ENCODE peak calls at places on chromosomes 3 and 15, in nine cellular contexts. One of them, this sample, is unnamed.

GRCh38 chr15:57031082-57031481 is 112.6 kb downstream of the TCF12 start:
- DNase-seq in activated gamma-delta T cell treated with Interleukin-2 at 50 U/mL for 16 hours: no peak
- DNase-seq in germinal center: no peak
- DNase-seq in NCI-H187 treated with DMSO at 0.1 percent for 48 hours: no peak
- DNase-seq in WTC11: no peak
- DNase-seq in memory B cell: no peak
- DNase-seq in stimulated activated naive B cell treated with anti-CD40 and anti-IgM and Interleukin-4, amounts not matched to agents 10 μg/mL and 1 μg/mL and 100 μg/mL, for 72 hours: no peak
- DNase-seq in hepatic stellate cell: no peak
- DNase-seq in RPMI8226: no peak
- DNase-seq in this sample: no peak

GRCh38 chr3:63818282-63819150 is 583 bp upstream of the C3orf49 start:
- DNase-seq in activated gamma-delta T cell treated with Interleukin-2 at 50 U/mL for 16 hours: peak; percentile 56
- DNase-seq in germinal center: peak; percentile 38
- DNase-seq in NCI-H187 treated with DMSO at 0.1 percent for 48 hours: peak; percentile 6
- DNase-seq in WTC11: peak; percentile 72
- DNase-seq in memory B cell: peak; percentile 52
- DNase-seq in stimulated activated naive B cell treated with anti-CD40 and anti-IgM and Interleukin-4, amounts not matched to agents 10 μg/mL and 1 μg/mL and 100 μg/mL, for 72 hours: peak; percentile 17
- DNase-seq in hepatic stellate cell: peak; percentile 24
- DNase-seq in RPMI8226: peak; percentile 68
- DNase-seq in this sample: peak; percentile 37

GRCh38 chr15:31439328-31439727 is 112.7 kb downstream of the KLF13 start:
- DNase-seq in activated gamma-delta T cell treated with Interleukin-2 at 50 U/mL for 16 hours: no peak
- DNase-seq in germinal center: no peak
- DNase-seq in NCI-H187 treated with DMSO at 0.1 percent for 48 hours: no peak
- DNase-seq in WTC11: peak; percentile 48
- DNase-seq in memory B cell: no peak
- DNase-seq in stimulated activated naive B cell treated with anti-CD40 and anti-IgM and Interleukin-4, amounts not matched to agents 10 μg/mL and 1 μg/mL and 100 μg/mL, for 72 hours: no peak
- DNase-seq in hepatic stellate cell: no peak
- DNase-seq in RPMI8226: peak; percentile 27
- DNase-seq in this sample: no peak

GRCh38 chr15:69810441-69811071 is 287.2 kb downstream of the TLE3 start:
- DNase-seq in activated gamma-delta T cell treated with Interleukin-2 at 50 U/mL for 16 hours: no peak
- DNase-seq in germinal center: no peak
- DNase-seq in NCI-H187 treated with DMSO at 0.1 percent for 48 hours: no peak
- DNase-seq in WTC11: no peak
- DNase-seq in memory B cell: no peak
- DNase-seq in stimulated activated naive B cell treated with anti-CD40 and anti-IgM and Interleukin-4, amounts not matched to agents 10 μg/mL and 1 μg/mL and 100 μg/mL, for 72 hours: no peak
- DNase-seq in hepatic stellate cell: no peak
- DNase-seq in RPMI8226: peak; percentile 56
- DNase-seq in this sample: no peak

GRCh38 chr3:45642731-45643152 is 46.5 kb upstream of the SACM1L start:
- DNase-seq in activated gamma-delta T cell treated with Interleukin-2 at 50 U/mL for 16 hours: no peak
- DNase-seq in germinal center: no peak
- DNase-seq in NCI-H187 treated with DMSO at 0.1 percent for 48 hours: no peak
- DNase-seq in WTC11: no peak
- DNase-seq in memory B cell: no peak
- DNase-seq in stimulated activated naive B cell treated with anti-CD40 and anti-IgM and Interleukin-4, amounts not matched to agents 10 μg/mL and 1 μg/mL and 100 μg/mL, for 72 hours: no peak
- DNase-seq in hepatic stellate cell: no peak
- DNase-seq in RPMI8226: no peak
- DNase-seq in this sample: no peak

GRCh38 chr3:16309558-16309957 is 44.5 kb downstream of the OXNAD1 start:
- DNase-seq in activated gamma-delta T cell treated with Interleukin-2 at 50 U/mL for 16 hours: peak; percentile 47
- DNase-seq in germinal center: no peak
- DNase-seq in NCI-H187 treated with DMSO at 0.1 percent for 48 hours: no peak
- DNase-seq in WTC11: no peak
- DNase-seq in memory B cell: no peak
- DNase-seq in stimulated activated naive B cell treated with anti-CD40 and anti-IgM and Interleukin-4, amounts not matched to agents 10 μg/mL and 1 μg/mL and 100 μg/mL, for 72 hours: no peak
- DNase-seq in hepatic stellate cell: no peak
- DNase-seq in RPMI8226: no peak
- DNase-seq in this sample: peak; percentile 25

GRCh38 chr15:34126522-34126921 is 24.6 kb downstream of the PGBD4 start:
- DNase-seq in activated gamma-delta T cell treated with Interleukin-2 at 50 U/mL for 16 hours: no peak
- DNase-seq in germinal center: no peak
- DNase-seq in NCI-H187 treated with DMSO at 0.1 percent for 48 hours: no peak
- DNase-seq in WTC11: no peak
- DNase-seq in memory B cell: no peak
- DNase-seq in stimulated activated naive B cell treated with anti-CD40 and anti-IgM and Interleukin-4, amounts not matched to agents 10 μg/mL and 1 μg/mL and 100 μg/mL, for 72 hours: no peak
- DNase-seq in hepatic stellate cell: no peak
- DNase-seq in RPMI8226: no peak
- DNase-seq in this sample: no peak

GRCh38 chr3:184380210-184380626 is 364 bp downstream of the CHRD start:
- DNase-seq in activated gamma-delta T cell treated with Interleukin-2 at 50 U/mL for 16 hours: no peak
- DNase-seq in germinal center: peak; percentile 31
- DNase-seq in NCI-H187 treated with DMSO at 0.1 percent for 48 hours: no peak
- DNase-seq in WTC11: peak; percentile 74
- DNase-seq in memory B cell: no peak
- DNase-seq in stimulated activated naive B cell treated with anti-CD40 and anti-IgM and Interleukin-4, amounts not matched to agents 10 μg/mL and 1 μg/mL and 100 μg/mL, for 72 hours: no peak
- DNase-seq in hepatic stellate cell: peak; percentile 82
- DNase-seq in RPMI8226: peak; percentile 55
- DNase-seq in this sample: no peak

GRCh38 chr3:194964809-194965208 is 279.1 kb downstream of the FAM43A start:
- DNase-seq in activated gamma-delta T cell treated with Interleukin-2 at 50 U/mL for 16 hours: no peak
- DNase-seq in germinal center: no peak
- DNase-seq in NCI-H187 treated with DMSO at 0.1 percent for 48 hours: no peak
- DNase-seq in WTC11: no peak
- DNase-seq in memory B cell: no peak
- DNase-seq in stimulated activated naive B cell treated with anti-CD40 and anti-IgM and Interleukin-4, amounts not matched to agents 10 μg/mL and 1 μg/mL and 100 μg/mL, for 72 hours: no peak
- DNase-seq in hepatic stellate cell: no peak
- DNase-seq in RPMI8226: no peak
- DNase-seq in this sample: no peak

GRCh38 chr15:43769584-43770228 is 7.1 kb downstream of the ELL3 start:
- DNase-seq in activated gamma-delta T cell treated with Interleukin-2 at 50 U/mL for 16 hours: peak; percentile 53
- DNase-seq in germinal center: peak; percentile 47
- DNase-seq in NCI-H187 treated with DMSO at 0.1 percent for 48 hours: no peak
- DNase-seq in WTC11: peak; percentile 78
- DNase-seq in memory B cell: peak; percentile 58
- DNase-seq in stimulated activated naive B cell treated with anti-CD40 and anti-IgM and Interleukin-4, amounts not matched to agents 10 μg/mL and 1 μg/mL and 100 μg/mL, for 72 hours: peak; percentile 21
- DNase-seq in hepatic stellate cell: peak; percentile 59
- DNase-seq in RPMI8226: peak; percentile 52
- DNase-seq in this sample: peak; percentile 65

GRCh38 chr3:187639912-187640822 is 30.0 kb downstream of the SST start:
- DNase-seq in activated gamma-delta T cell treated with Interleukin-2 at 50 U/mL for 16 hours: no peak
- DNase-seq in germinal center: no peak
- DNase-seq in NCI-H187 treated with DMSO at 0.1 percent for 48 hours: no peak
- DNase-seq in WTC11: no peak
- DNase-seq in memory B cell: no peak
- DNase-seq in stimulated activated naive B cell treated with anti-CD40 and anti-IgM and Interleukin-4, amounts not matched to agents 10 μg/mL and 1 μg/mL and 100 μg/mL, for 72 hours: no peak
- DNase-seq in hepatic stellate cell: no peak
- DNase-seq in RPMI8226: no peak
- DNase-seq in this sample: no peak

GRCh38 chr3:47412453-47412756 is 31.6 kb downstream of the PTPN23 start:
- DNase-seq in activated gamma-delta T cell treated with Interleukin-2 at 50 U/mL for 16 hours: no peak
- DNase-seq in germinal center: no peak
- DNase-seq in NCI-H187 treated with DMSO at 0.1 percent for 48 hours: no peak
- DNase-seq in WTC11: no peak
- DNase-seq in memory B cell: no peak
- DNase-seq in stimulated activated naive B cell treated with anti-CD40 and anti-IgM and Interleukin-4, amounts not matched to agents 10 μg/mL and 1 μg/mL and 100 μg/mL, for 72 hours: no peak
- DNase-seq in hepatic stellate cell: no peak
- DNase-seq in RPMI8226: no peak
- DNase-seq in this sample: no peak

GRCh38 chr15:35019401-35020327 is 31.6 kb upstream of the ZNF770 start:
- DNase-seq in activated gamma-delta T cell treated with Interleukin-2 at 50 U/mL for 16 hours: no peak
- DNase-seq in germinal center: no peak
- DNase-seq in NCI-H187 treated with DMSO at 0.1 percent for 48 hours: no peak
- DNase-seq in WTC11: no peak
- DNase-seq in memory B cell: no peak
- DNase-seq in stimulated activated naive B cell treated with anti-CD40 and anti-IgM and Interleukin-4, amounts not matched to agents 10 μg/mL and 1 μg/mL and 100 μg/mL, for 72 hours: no peak
- DNase-seq in hepatic stellate cell: no peak
- DNase-seq in RPMI8226: no peak
- DNase-seq in this sample: no peak

GRCh38 chr3:13197795-13198194 is 124.6 kb upstream of the IQSEC1 start:
- DNase-seq in activated gamma-delta T cell treated with Interleukin-2 at 50 U/mL for 16 hours: no peak
- DNase-seq in germinal center: no peak
- DNase-seq in NCI-H187 treated with DMSO at 0.1 percent for 48 hours: no peak
- DNase-seq in WTC11: no peak
- DNase-seq in memory B cell: no peak
- DNase-seq in stimulated activated naive B cell treated with anti-CD40 and anti-IgM and Interleukin-4, amounts not matched to agents 10 μg/mL and 1 μg/mL and 100 μg/mL, for 72 hours: no peak
- DNase-seq in hepatic stellate cell: no peak
- DNase-seq in RPMI8226: no peak
- DNase-seq in this sample: no peak